ENCODE peak calls at places on chromosomes 1 and 21, in six cellular contexts. W is fibroblast of mammary gland, I is endothelial cell, J is neural crest cell, B is lung, S is astrocyte. D is an unnamed sample.

GRCh38 chr1:26218906-26219494 is 15.0 kb upstream of the CEP85 start:
- DNase-seq in W (no peak), I (no peak), J (no peak), B (no peak), S (no peak), D (no peak)

GRCh38 chr1:54577612-54578011 is 29.6 kb downstream of the ACOT11 start:
- DNase-seq in W (peak), I (no peak), J (no peak), B (peak), S (peak), D (peak)

GRCh38 chr1:11629184-11629583 is 25.0 kb downstream of the FBXO2 start:
- DNase-seq in W (no peak), I (no peak), J (no peak), B (no peak), S (no peak), D (no peak)

GRCh38 chr1:184512724-184513123 is 125.9 kb downstream of the C1orf21 start:
- DNase-seq in W (no peak), I (no peak), J (no peak), B (no peak), S (no peak), D (no peak)

GRCh38 chr1:222522105-222522915 is 25.6 kb downstream of the HHIPL2 start:
- DNase-seq in W (no peak), I (no peak), J (no peak), B (no peak), S (no peak), D (no peak)

GRCh38 chr1:151756291-151756690 is 7.0 kb downstream of the MRPL9 start:
- DNase-seq in W (peak), I (no peak), J (no peak), B (no peak), S (peak), D (peak)

GRCh38 chr1:115527746-115528145 is 114.0 kb upstream of the VANGL1 start:
- DNase-seq in W (no peak), I (no peak), J (no peak), B (no peak), S (no peak), D (no peak)

GRCh38 chr1:32351859-32352745 is 10.2 kb downstream of the FAM229A start:
- DNase-seq in W (peak), I (no peak), J (no peak), B (peak), S (peak), D (peak)

GRCh38 chr1:201149400-201149799 is 4.9 kb downstream of the TMEM9 start:
- DNase-seq in W (peak), I (no peak), J (no peak), B (no peak), S (no peak), D (peak)

GRCh38 chr1:87226341-87226760 is 102.3 kb upstream of the LMO4 start:
- DNase-seq in W (peak), I (no peak), J (no peak), B (peak), S (peak), D (peak)

GRCh38 chr1:21447311-21447710 is 7.4 kb downstream of the NBPF3 start:
- DNase-seq in W (peak), I (no peak), J (no peak), B (no peak), S (no peak), D (no peak)

GRCh38 chr1:201634261-201634660 is 95.3 kb downstream of the NAV1 start:
- DNase-seq in W (peak), I (no peak), J (no peak), B (no peak), S (peak), D (peak)

GRCh38 chr21:25139390-25139789 is 467.9 kb downstream of the MRPL39 start:
- DNase-seq in W (no peak), I (no peak), J (no peak), B (no peak), S (no peak), D (no peak)

GRCh38 chr1:67540025-67540732 is 110.0 kb upstream of the SERBP1 start:
- DNase-seq in W (no peak), I (no peak), J (no peak), B (no peak), S (no peak), D (no peak)

GRCh38 chr1:187476671-187477070 is 647.9 kb downstream of the PLA2G4A start:
- DNase-seq in W (peak), I (no peak), J (no peak), B (no peak), S (no peak), D (peak)

GRCh38 chr1:187001198-187001904 is 172.6 kb downstream of the PLA2G4A start:
- DNase-seq in W (peak), I (no peak), J (no peak), B (no peak), S (peak), D (peak)

GRCh38 chr1:217919683-217920502 is 288.7 kb downstream of the SPATA17 start:
- DNase-seq in W (no peak), I (no peak), J (no peak), B (no peak), S (peak), D (no peak)

GRCh38 chr1:91611498-91611917 is 110.9 kb downstream of the CDC7 start:
- DNase-seq in W (peak), I (no peak), J (no peak), B (no peak), S (peak), D (no peak)

GRCh38 chr1:14929547-14930223 is 223.9 kb upstream of the TMEM51 start:
- DNase-seq in W (peak), I (no peak), J (no peak), B (no peak), S (peak), D (peak)

GRCh38 chr1:226983998-226984364 is 43.9 kb downstream of the COQ8A start:
- DNase-seq in W (no peak), I (no peak), J (no peak), B (peak), S (no peak), D (no peak)

GRCh38 chr1:93616996-93617669 is 64.5 kb downstream of the BCAR3 start:
- DNase-seq in W (no peak), I (no peak), J (no peak), B (no peak), S (no peak), D (peak)

GRCh38 chr1:75964760-75965408 is 32.7 kb upstream of the ASB17 start:
- DNase-seq in W (no peak), I (no peak), J (no peak), B (no peak), S (no peak), D (no peak)

GRCh38 chr1:169193191-169193850 is 86.8 kb downstream of the ATP1B1 start:
- DNase-seq in W (peak), I (no peak), J (no peak), B (no peak), S (peak), D (peak)
- TF ChIP-seq CTCF in W (no peak), I (no peak), J (no peak), B (no peak), S (no peak), D (peak)

GRCh38 chr1:2874207-2875165 is 73.0 kb upstream of the TTC34 start:
- DNase-seq in W (no peak), I (no peak), J (no peak), B (no peak), S (no peak), D (no peak)

GRCh38 chr1:2877391-2877790 is 75.9 kb upstream of the TTC34 start:
- DNase-seq in W (no peak), I (no peak), J (no peak), B (no peak), S (no peak), D (no peak)

GRCh38 chr1:2876846-2877245 is 75.4 kb upstream of the TTC34 start:
- DNase-seq in W (no peak), I (no peak), J (no peak), B (no peak), S (no peak), D (no peak)

GRCh38 chr1:2878591-2878990 is 77.1 kb upstream of the TTC34 start:
- DNase-seq in W (no peak), I (no peak), J (no peak), B (no peak), S (no peak), D (no peak)

DNA sequence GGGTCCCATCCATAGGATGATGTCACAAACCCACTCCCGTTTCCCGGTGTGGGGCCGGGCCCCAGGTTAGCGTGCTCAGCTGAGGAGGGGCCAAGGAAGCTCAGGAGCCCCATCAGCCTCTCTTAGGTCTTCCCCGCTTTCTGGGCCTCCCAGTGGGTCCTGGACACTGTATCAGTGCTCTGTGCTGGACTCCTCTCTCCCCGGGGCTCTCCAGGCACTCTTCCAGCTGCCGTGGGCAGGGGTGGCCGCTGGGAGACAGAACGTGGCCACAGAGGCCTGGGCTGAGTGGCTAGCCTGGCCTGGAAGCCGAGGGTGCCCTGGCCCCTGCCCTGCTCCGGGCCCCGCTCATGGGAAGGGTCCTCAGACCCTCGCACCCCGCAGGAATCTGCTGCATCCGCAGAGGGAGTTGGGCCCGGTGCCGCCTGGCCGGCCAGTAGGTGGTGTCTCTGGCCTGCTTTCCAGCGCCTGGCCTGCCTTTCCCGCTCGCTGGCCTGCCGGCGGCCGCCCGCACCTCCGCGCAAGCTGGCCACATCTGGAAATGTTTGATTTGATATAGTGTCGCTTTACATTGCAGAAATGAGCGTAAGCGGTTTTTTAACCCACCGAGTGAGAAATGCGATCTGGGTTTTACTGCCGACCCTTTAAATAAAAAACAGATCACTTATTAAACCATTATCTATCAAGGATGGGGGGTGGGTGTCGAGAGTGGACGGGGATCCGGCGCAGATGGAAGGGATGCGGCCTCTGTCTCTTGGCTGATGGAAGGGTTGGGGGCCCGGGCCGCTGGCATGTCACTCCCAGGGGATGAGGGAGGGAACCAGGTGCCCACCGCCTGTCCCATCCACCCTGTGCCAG is 74.4 kb upstream of the TTC34 start:
- DNase-seq in W (no peak), I (peak), J (no peak), B (no peak), S (no peak), D (no peak)
- TF ChIP-seq CTCF in W (no peak), I (no peak), J (no peak), B (no peak), S (no peak), D (no peak)

GRCh38 chr21:45100866-45101265 is 26.5 kb downstream of the ADARB1 start:
- DNase-seq in W (no peak), I (no peak), J (no peak), B (no peak), S (no peak), D (no peak)

GRCh38 chr21:45103966-45104520 is 29.7 kb downstream of the ADARB1 start:
- DNase-seq in W (no peak), I (no peak), J (no peak), B (no peak), S (no peak), D (no peak)

GRCh38 chr21:45104560-45104959 is 30.2 kb downstream of the ADARB1 start:
- DNase-seq in W (no peak), I (no peak), J (no peak), B (no peak), S (no peak), D (no peak)

GRCh38 chr21:45105906-45106485 is 31.6 kb downstream of the ADARB1 start:
- DNase-seq in W (no peak), I (no peak), J (no peak), B (no peak), S (no peak), D (peak)

DNA sequence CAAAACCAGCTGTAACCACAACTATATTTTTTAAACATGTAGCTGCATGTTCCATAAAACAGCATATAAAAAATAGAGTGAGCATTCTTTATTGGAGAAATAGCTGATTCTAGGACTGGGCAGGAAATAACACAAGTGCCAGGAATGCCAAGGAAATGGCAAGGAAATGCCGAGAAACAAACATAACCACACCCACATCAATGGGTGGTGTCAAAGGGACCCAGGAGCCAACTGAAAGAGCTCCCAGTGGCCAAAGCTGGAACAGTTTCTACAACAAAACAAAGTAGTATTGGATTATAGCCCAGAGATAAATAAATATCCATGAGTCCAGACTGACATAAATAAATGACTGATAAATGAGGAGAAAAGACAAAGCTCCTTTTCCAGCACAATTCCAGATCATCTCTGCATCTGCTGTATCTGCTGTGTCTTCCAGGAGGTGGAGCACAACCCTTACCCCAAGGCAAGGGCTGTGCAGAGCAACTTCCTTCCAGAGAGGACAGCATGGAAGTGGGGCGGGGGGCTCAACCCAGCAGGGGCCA is 28.1 kb downstream of the ADARB1 start:
- DNase-seq in W (peak), I (no peak), J (no peak), B (no peak), S (no peak), D (peak)
- TF ChIP-seq CTCF in W (peak), I (peak), J (peak), B (no peak), S (peak), D (peak)

DNA sequence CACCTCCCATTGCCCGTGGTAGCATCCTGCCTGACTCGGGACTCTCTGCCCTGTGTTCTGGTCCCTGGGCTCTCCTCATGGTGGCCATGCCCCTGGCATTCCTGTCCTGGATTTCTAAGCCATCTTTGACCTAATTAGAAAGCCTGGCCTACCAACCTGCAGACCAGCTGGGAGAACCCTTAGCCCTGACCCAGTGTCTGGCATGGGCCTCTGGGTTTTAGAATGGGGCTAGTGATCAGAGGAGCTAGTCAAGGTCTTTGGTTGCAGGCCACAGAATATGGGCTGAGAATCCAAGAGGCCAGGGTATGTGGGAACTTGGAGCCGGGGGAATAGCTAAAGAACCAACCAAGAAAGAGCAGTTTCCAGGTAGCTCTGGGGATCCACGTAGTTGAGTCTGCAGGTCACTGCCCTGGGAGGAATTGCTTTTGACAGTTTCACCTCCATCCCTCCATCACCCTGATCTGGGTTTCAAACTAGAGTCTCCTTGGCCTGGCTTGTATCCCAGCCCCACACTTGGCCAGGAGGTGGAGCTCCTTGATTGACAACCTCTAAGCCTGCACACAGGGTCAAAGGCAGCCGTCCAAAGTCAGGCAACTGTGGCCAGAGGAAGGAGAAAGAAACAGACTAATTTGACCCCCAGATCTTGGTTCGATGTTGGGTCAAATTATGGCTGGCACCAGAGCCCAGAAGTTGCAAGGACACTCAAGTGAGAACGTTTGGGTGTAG is 54.7 kb upstream of the ABCG1 start:
- DNase-seq in W (no peak), I (peak), J (peak), B (peak), S (no peak), D (no peak)
- TF ChIP-seq CTCF in W (peak), I (no peak), J (peak), B (peak), S (no peak), D (no peak)

GRCh38 chr1:118077331-118078055 is 107.5 kb downstream of the SPAG17 start:
- DNase-seq in W (peak), I (peak), J (no peak), B (no peak), S (no peak), D (peak)
- TF ChIP-seq CTCF in W (peak), I (peak), J (peak), B (no peak), S (peak), D (peak)

DNA sequence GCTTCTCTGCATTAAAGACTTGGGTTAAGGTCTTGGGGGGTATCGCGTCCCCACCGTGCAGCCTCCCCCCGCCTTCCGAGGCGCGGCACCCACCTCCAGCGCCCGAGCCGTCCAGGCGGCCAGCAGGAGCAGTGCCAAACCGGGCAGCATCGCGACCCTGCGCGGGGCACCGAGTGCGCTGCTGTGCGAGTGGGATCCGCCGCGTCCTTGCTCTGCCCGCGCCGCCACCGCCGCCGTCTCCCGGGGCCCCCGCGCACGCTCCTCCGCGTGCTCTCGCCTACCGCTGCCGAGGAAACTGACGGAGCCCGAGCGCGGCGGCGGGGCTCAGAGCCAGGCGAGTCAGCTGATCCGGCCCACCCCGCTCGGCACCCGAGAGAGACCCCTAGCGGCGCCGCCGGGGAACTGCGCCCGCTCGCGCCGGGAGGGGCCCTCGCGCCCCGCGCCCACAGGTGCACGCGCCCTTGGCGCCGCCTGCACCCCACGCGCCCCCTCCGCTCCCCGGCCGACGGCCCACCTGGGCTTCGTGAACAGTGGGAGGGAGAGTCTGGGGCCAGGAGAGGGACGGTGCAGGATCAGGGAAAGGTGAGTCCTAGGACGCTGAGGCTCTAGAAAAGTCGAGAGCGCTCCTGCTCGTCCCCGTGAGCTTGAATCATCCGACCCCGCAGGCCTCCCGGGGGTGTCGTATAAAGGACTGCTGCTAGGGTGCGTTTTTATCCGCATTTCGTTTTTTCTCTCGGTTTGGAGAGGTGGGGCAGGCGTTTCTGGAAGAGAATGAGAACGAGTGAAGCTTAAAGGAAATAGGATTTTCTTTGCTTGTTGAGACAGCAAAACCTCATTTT is at the start of gene APP:
- DNase-seq in W (peak), I (peak), J (peak), B (peak), S (peak), D (peak)
- TF ChIP-seq CTCF in W (no peak), I (peak), J (peak), B (peak), S (peak), D (peak)

GRCh38 chr1:30856260-30856790 is 52.2 kb downstream of the SDC3 start:
- DNase-seq in W (peak), I (no peak), J (no peak), B (peak), S (peak), D (peak)
- TF ChIP-seq CTCF in W (no peak), I (no peak), J (no peak), B (no peak), S (no peak), D (no peak)

D was measured in fibroblast of the aortic adventitia.